ENCODE peak calls at places on chromosomes 13 and 19, in ten cellular contexts. I is activated naive CD8-positive, alpha-beta T cell treated with anti-CD3 and anti-CD28 coated beads, Interleukin-2, amount 10 ng/mL, durations not matched to agents 7 days and 5 days; C is AG09309; W is lower lobe of right lung; T is omental fat pad; P is putamen; M is lung microvascular endothelial cell; L is amniotic stem cell; U is NCI-H1092; G is GM23248. R is an unnamed sample.

GRCh38 chr19:12864721-12865715 is 16.2 kb downstream of the DNASE2 start:
- DNase-seq in I (no peak), C (no peak), W (no peak), T (no peak), P (no peak), M (no peak), L (no peak), U (no peak), G (no peak), R (no peak)

GRCh38 chr13:51246005-51246404 is 23.8 kb downstream of the FAM124A start:
- DNase-seq in I (no peak), C (no peak), W (no peak), T (no peak), P (no peak), M (no peak), L (no peak), U (no peak), G (no peak), R (no peak)

GRCh38 chr19:52370341-52370710 is 603 bp downstream of the ZNF880 start:
- DNase-seq in I (no peak), C (no peak), W (no peak), T (no peak), P (no peak), M (no peak), L (no peak), U (no peak), G (no peak), R (no peak)

GRCh38 chr13:78657699-78658629 is 991 bp downstream of the OBI1 start:
- DNase-seq in I (no peak), C (no peak), W (no peak), T (no peak), P (peak), M (no peak), L (no peak), U (no peak), G (peak), R (no peak)

GRCh38 chr19:39145180-39145953 is 19.8 kb downstream of the PAK4 start:
- DNase-seq in I (no peak), C (no peak), W (no peak), T (no peak), P (peak), M (peak), L (no peak), U (no peak), G (no peak), R (no peak)

GRCh38 chr19:6064016-6064702 is 46.1 kb downstream of the RFX2 start:
- DNase-seq in I (no peak), C (no peak), W (no peak), T (peak), P (no peak), M (peak), L (no peak), U (no peak), G (no peak), R (no peak)

GRCh38 chr19:19385900-19386339 is 19.6 kb upstream of the GATAD2A start:
- DNase-seq in I (no peak), C (no peak), W (peak), T (no peak), P (no peak), M (no peak), L (no peak), U (no peak), G (no peak), R (no peak)

GRCh38 chr13:39149896-39150295 is 111.6 kb downstream of the NHLRC3 start:
- DNase-seq in I (no peak), C (no peak), W (peak), T (no peak), P (no peak), M (no peak), L (no peak), U (no peak), G (no peak), R (no peak)

GRCh38 chr19:49746206-49746958 is 16.7 kb downstream of the TSKS start:
- DNase-seq in I (peak), C (no peak), W (peak), T (no peak), P (no peak), M (peak), L (no peak), U (no peak), G (peak), R (no peak)

GRCh38 chr13:81275666-81276258 is 934.8 kb upstream of the SPRY2 start:
- DNase-seq in I (no peak), C (no peak), W (no peak), T (no peak), P (no peak), M (no peak), L (no peak), U (no peak), G (no peak), R (no peak)

GRCh38 chr13:27980280-27980998 is 8.1 kb downstream of the URAD start:
- DNase-seq in I (no peak), C (no peak), W (no peak), T (no peak), P (no peak), M (no peak), L (no peak), U (no peak), G (no peak), R (no peak)

GRCh38 chr13:109862627-109863026 is 76.2 kb upstream of the IRS2 start:
- DNase-seq in I (no peak), C (no peak), W (no peak), T (no peak), P (no peak), M (no peak), L (no peak), U (no peak), G (peak), R (no peak)

GRCh38 chr19:48501446-48501960 is 10.1 kb downstream of the LMTK3 start:
- DNase-seq in I (peak), C (no peak), W (peak), T (no peak), P (no peak), M (no peak), L (no peak), U (no peak), G (no peak), R (no peak)

GRCh38 chr19:52946322-52947310 is 16.1 kb downstream of the ZNF816 start:
- DNase-seq in I (no peak), C (no peak), W (peak), T (no peak), P (no peak), M (peak), L (no peak), U (no peak), G (peak), R (no peak)

GRCh38 chr13:106612688-106613087 is 44.8 kb upstream of the ARGLU1 start:
- DNase-seq in I (no peak), C (no peak), W (peak), T (peak), P (no peak), M (no peak), L (no peak), U (no peak), G (peak), R (no peak)

GRCh38 chr19:47514151-47514868 is 553 bp downstream of the NAPA start:
- DNase-seq in I (no peak), C (no peak), W (no peak), T (no peak), P (no peak), M (peak), L (no peak), U (no peak), G (peak), R (no peak)

GRCh38 chr13:42405665-42406390 is 133.9 kb downstream of the AKAP11 start:
- DNase-seq in I (no peak), C (no peak), W (no peak), T (no peak), P (no peak), M (peak), L (peak), U (no peak), G (peak), R (no peak)

GRCh38 chr19:48638831-48639381 is 1.7 kb upstream of the DBP start:
- DNase-seq in I (peak), C (no peak), W (no peak), T (no peak), P (no peak), M (no peak), L (no peak), U (no peak), G (peak), R (no peak)

GRCh38 chr13:111270765-111271164 is 49.7 kb upstream of the TEX29 start:
- DNase-seq in I (no peak), C (peak), W (no peak), T (no peak), P (no peak), M (no peak), L (no peak), U (no peak), G (peak), R (no peak)

GRCh38 chr19:11887618-11888531 is at the start of gene ZNF69:
- DNase-seq in I (peak), C (no peak), W (peak), T (peak), P (peak), M (peak), L (peak), U (peak), G (peak), R (peak)

GRCh38 chr13:44932850-44933251 is 56.4 kb downstream of the NUFIP1 start:
- DNase-seq in I (no peak), C (peak), W (no peak), T (no peak), P (no peak), M (peak), L (no peak), U (no peak), G (peak), R (no peak)

GRCh38 chr19:6677495-6677894 is 7.5 kb upstream of the TNFSF14 start:
- DNase-seq in I (no peak), C (no peak), W (no peak), T (no peak), P (no peak), M (no peak), L (no peak), U (no peak), G (no peak), R (no peak)

GRCh38 chr19:29683009-29683408 is 17.7 kb downstream of the PLEKHF1 start:
- DNase-seq in I (no peak), C (no peak), W (no peak), T (no peak), P (peak), M (no peak), L (no peak), U (no peak), G (peak), R (no peak)

GRCh38 chr13:19153782-19154450 is 27.7 kb downstream of the TUBA3C start:
- DNase-seq in I (no peak), C (no peak), W (no peak), T (no peak), P (no peak), M (no peak), L (no peak), U (peak), G (peak), R (no peak)

GRCh38 chr19:990119-990571 is 6.0 kb downstream of the WDR18 start:
- DNase-seq in I (no peak), C (no peak), W (no peak), T (no peak), P (no peak), M (no peak), L (no peak), U (no peak), G (no peak), R (no peak)

GRCh38 chr13:29991343-29991742 is 140.9 kb upstream of the UBL3 start:
- DNase-seq in I (no peak), C (peak), W (no peak), T (no peak), P (no peak), M (peak), L (peak), U (no peak), G (peak), R (peak)

GRCh38 chr19:38744298-38744681 is at the start of gene CAPN12:
- DNase-seq in I (no peak), C (no peak), W (no peak), T (no peak), P (no peak), M (no peak), L (no peak), U (no peak), G (no peak), R (no peak)

GRCh38 chr19:27392027-27392632 is 1820.8 kb downstream of the UQCRFS1 start:
- DNase-seq in I (no peak), C (no peak), W (peak), T (no peak), P (no peak), M (no peak), L (no peak), U (no peak), G (no peak), R (no peak)

GRCh38 chr19:40191836-40192646 is 815 bp downstream of the MAP3K10 start:
- DNase-seq in I (peak), C (no peak), W (peak), T (no peak), P (no peak), M (peak), L (no peak), U (no peak), G (peak), R (peak)